ENCODE peak calls at places on chromosome 13, in ten cellular contexts. F is fibroblast of lung; C is right atrium auricular region; S is stimulated activated CD4-positive, alpha-beta T cell treated with anti-CD3 and anti-CD28 coated beads, Interleukin-1b, Interleukin-23, amount 100 ng/mL, for 4 hours; N is neuronal stem cell; G is adrenal gland; Q is GM04504; E is activated T-helper 1 cell treated with anti-CD3 and anti-CD28 coated beads, Interleukin-2, amount 50 U/mL, for 16 hours; B is omental fat pad; M is cardiac muscle cell. L is an unnamed sample.

GRCh38 chr13:26980099-26981031 is 191.2 kb downstream of the USP12 start:
- DNase-seq in E (no peak), Q (no peak), G (no peak), N (no peak), S (no peak), M (no peak), F (no peak), B (no peak), C (no peak), L (no peak)

GRCh38 chr13:32165791-32166190 is 134.2 kb downstream of the FRY start:
- DNase-seq in Q (no peak), B (no peak), N (no peak), M (no peak), C (no peak), G (no peak), S (no peak), F (no peak), E (no peak), L (no peak)

GRCh38 chr13:87999141-87999765 is 328.1 kb downstream of the SLITRK5 start:
- DNase-seq in N (no peak), E (no peak), C (no peak), M (peak), S (no peak), F (peak), G (no peak), B (no peak), Q (peak), L (no peak)

GRCh38 chr13:40318366-40318765 is 348.1 kb downstream of the FOXO1 start:
- DNase-seq in G (peak), F (no peak), N (no peak), E (no peak), C (no peak), S (no peak), M (peak), B (no peak), Q (no peak), L (no peak)

GRCh38 chr13:32901994-32902780 is 114.0 kb upstream of the KL start:
- DNase-seq in N (no peak), G (no peak), S (no peak), E (no peak), Q (no peak), C (no peak), B (no peak), F (no peak), M (no peak), L (no peak)

GRCh38 chr13:114161644-114162532 is 17.2 kb upstream of the CFAP97D2 start:
- DNase-seq in Q (no peak), F (peak), N (no peak), M (peak), E (no peak), C (no peak), S (no peak), B (peak), G (peak), L (no peak)

GRCh38 chr13:109684084-109684835 is 102.1 kb downstream of the IRS2 start:
- DNase-seq in B (no peak), F (no peak), N (no peak), M (no peak), Q (no peak), C (no peak), E (no peak), G (no peak), S (no peak), L (no peak)

GRCh38 chr13:113489549-113490495 is 689 bp downstream of the DCUN1D2 start:
- DNase-seq in E (peak), M (peak), C (no peak), F (peak), N (peak), B (no peak), G (peak), Q (peak), S (peak), L (no peak)